ENCODE peak calls at places on chromosomes 6 and 20, in six cellular contexts. I is NCI-H524; F is NB4; W is spleen; S is naive thymus-derived CD8-positive, alpha-beta T cell; Y is hepatic stellate cell. G is an unnamed sample.

GRCh38 chr6:15588966-15589634 is 73.7 kb downstream of the DTNBP1 start:
- DNase-seq in S (no peak), W (no peak), F (no peak), I (no peak), Y (peak), G (peak)

GRCh38 chr6:29924731-29925130 is 17.6 kb upstream of the HLA-A start:
- DNase-seq in Y (no peak), S (no peak), F (no peak), W (no peak), I (no peak), G (no peak)

GRCh38 chr20:8798505-8798904 is 270.4 kb upstream of the PLCB4 start:
- DNase-seq in F (peak), Y (no peak), W (no peak), I (no peak), S (no peak), G (no peak)

GRCh38 chr6:82842721-82843120 is 222.9 kb downstream of the UBE3D start:
- DNase-seq in I (no peak), F (no peak), Y (peak), W (no peak), S (no peak), G (peak)

GRCh38 chr6:119129968-119130484 is 51.6 kb upstream of the FAM184A start:
- DNase-seq in Y (peak), S (no peak), F (no peak), I (no peak), W (no peak), G (peak)

GRCh38 chr6:29376003-29376402 is 912 bp upstream of the OR12D3 start:
- DNase-seq in I (peak), F (no peak), W (no peak), S (no peak), Y (no peak), G (no peak)

GRCh38 chr20:57688864-57689263 is 21.0 kb downstream of the PMEPA1 start:
- DNase-seq in I (no peak), F (no peak), Y (no peak), W (no peak), S (no peak), G (no peak)

GRCh38 chr20:49685809-49686208 is 27.9 kb downstream of the B4GALT5 start:
- DNase-seq in S (no peak), I (no peak), W (no peak), F (peak), Y (peak), G (peak)

GRCh38 chr6:118372413-118372812 is 175.7 kb upstream of the PLN start:
- DNase-seq in S (no peak), F (no peak), I (peak), Y (no peak), W (no peak), G (peak)

GRCh38 chr20:34988176-34988540 is 32.5 kb downstream of the MYH7B start:
- DNase-seq in W (no peak), Y (no peak), F (no peak), I (no peak), S (no peak), G (no peak)

GRCh38 chr6:706161-706560 is 13.2 kb upstream of the EXOC2 start:
- DNase-seq in I (no peak), F (no peak), S (no peak), W (no peak), Y (peak), G (peak)

GRCh38 chr20:36573798-36574277 is 441 bp downstream of the TGIF2 start:
- DNase-seq in W (peak), I (peak), F (peak), Y (no peak), S (no peak), G (peak)

GRCh38 chr20:2873747-2874041 is 413 bp downstream of the PTPRA start:
- DNase-seq in I (peak), Y (peak), S (peak), W (peak), F (peak), G (no peak)

GRCh38 chr6:149079911-149080501 is 237.5 kb upstream of the TAB2 start:
- DNase-seq in I (no peak), W (no peak), S (no peak), F (no peak), Y (peak), G (peak)

GRCh38 chr6:96700931-96701330 is 136.3 kb downstream of the GPR63 start:
- DNase-seq in S (no peak), I (no peak), W (no peak), Y (no peak), F (no peak), G (no peak)

GRCh38 chr6:43297644-43298564 is at the start of gene SLC22A7:
- DNase-seq in I (no peak), F (no peak), S (no peak), Y (peak), W (no peak), G (peak)

GRCh38 chr20:38297916-38298674 is 5.9 kb upstream of the BPI start:
- DNase-seq in Y (no peak), F (peak), S (no peak), I (no peak), W (no peak), G (no peak)

GRCh38 chr20:21053002-21053762 is 53.0 kb downstream of the LINC00237 start:
- DNase-seq in S (no peak), I (peak), W (no peak), Y (no peak), F (peak), G (no peak)

GRCh38 chr20:50274570-50275430 is 84.2 kb downstream of the CEBPB start:
- DNase-seq in F (peak), Y (no peak), I (no peak), W (peak), S (no peak), G (no peak)

GRCh38 chr6:90297866-90298381 is 1.3 kb upstream of the BACH2 start:
- DNase-seq in Y (no peak), F (no peak), W (no peak), I (no peak), S (no peak), G (no peak)

GRCh38 chr6:16174368-16175078 is 45.6 kb downstream of the MYLIP start:
- DNase-seq in W (no peak), F (no peak), Y (no peak), I (no peak), S (no peak), G (no peak)

GRCh38 chr6:168871535-168872106 is 382.0 kb downstream of the THBS2 start:
- DNase-seq in S (no peak), I (no peak), W (no peak), F (no peak), Y (no peak), G (no peak)

GRCh38 chr6:27452496-27452897 is 20.4 kb downstream of the ZNF184 start:
- DNase-seq in W (no peak), F (peak), Y (no peak), I (no peak), S (no peak), G (no peak)

G was measured in AG08396.